ENCODE peak calls at places on chromosomes 13 and 19, in four cellular contexts. Q is stomach, M is tibial nerve, K is H1. X is an unnamed sample.

GRCh38 chr19:9785367-9786331 is 17.1 kb upstream of the ZNF846 start:
- DNase-seq in Q (peak; percentile 99), M (peak; percentile 96), K (peak; percentile 98), X (peak; percentile 99)

GRCh38 chr13:97460004-97460756 is 26.2 kb downstream of the RAP2A start:
- DNase-seq in Q (no peak), M (no peak), K (no peak), X (no peak)

GRCh38 chr13:62137629-62138405 is 722.2 kb upstream of the PCDH20 start:
- DNase-seq in Q (no peak), M (no peak), K (no peak), X (no peak)

GRCh38 chr13:113001251-113002140 is 32.5 kb downstream of the MCF2L start:
- DNase-seq in Q (peak; percentile 68), M (no peak), K (no peak), X (peak; percentile 41)

GRCh38 chr13:99384468-99384867 is 77.3 kb upstream of the GPR183 start:
- DNase-seq in Q (no peak), M (no peak), K (no peak), X (no peak)

GRCh38 chr13:74290324-74290773 is 156.1 kb upstream of the KLF12 start:
- DNase-seq in Q (no peak), M (no peak), K (no peak), X (peak; percentile 9)

GRCh38 chr13:99867535-99868271 is 103.9 kb downstream of the ZIC5 start:
- DNase-seq in Q (no peak), M (no peak), K (no peak), X (no peak)

GRCh38 chr19:44740351-44740824 is 8.1 kb upstream of the BCL3 start:
- DNase-seq in Q (no peak), M (no peak), K (no peak), X (no peak)

GRCh38 chr13:41064493-41064892 is 3.2 kb downstream of the WBP4 start:
- DNase-seq in Q (no peak), M (no peak), K (no peak), X (no peak)

GRCh38 chr19:46385636-46386035 is 27.7 kb downstream of the CCDC8 start:
- DNase-seq in Q (no peak), M (no peak), K (no peak), X (no peak)

GRCh38 chr19:50646074-50646807 is 3.0 kb upstream of the C19orf81 start:
- DNase-seq in Q (no peak), M (no peak), K (no peak), X (no peak)

GRCh38 chr13:98775844-98776598 is 23.5 kb upstream of the SLC15A1 start:
- DNase-seq in Q (peak; percentile 37), M (no peak), K (no peak), X (peak; percentile 82)

GRCh38 chr19:46972301-46972700 is 47.3 kb upstream of the NPAS1 start:
- DNase-seq in Q (no peak), M (no peak), K (no peak), X (no peak)

GRCh38 chr19:47707135-47707925 is 5.9 kb upstream of the EHD2 start:
- DNase-seq in Q (peak; percentile 82), M (no peak), K (no peak), X (peak; percentile 82)

DNA sequence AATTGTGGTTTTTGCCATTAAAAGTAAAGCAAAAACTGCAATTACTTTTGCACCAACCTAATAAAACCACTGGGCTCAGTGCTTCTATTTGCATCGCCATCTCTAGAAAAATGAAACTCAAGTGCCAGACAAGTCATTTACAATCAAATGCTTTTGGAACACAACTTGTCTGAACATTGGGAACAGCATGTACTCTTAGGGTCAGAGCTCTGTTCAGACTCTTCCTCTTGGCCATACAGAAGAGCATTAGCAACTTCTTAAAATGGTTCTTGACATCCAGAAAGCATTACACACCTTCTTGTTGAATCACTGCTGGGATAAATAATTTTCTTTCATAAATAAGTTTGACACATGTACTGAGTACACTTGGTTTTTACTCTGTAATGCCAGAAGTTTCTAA is 272.5 kb downstream of the DCLK1 start:
- DNase-seq in Q (no peak), M (no peak), K (no peak), X (no peak)
- TF ChIP-seq EP300 in Q (peak; percentile 79), M (peak; percentile 89), K (no peak), X (peak; percentile 96)

GRCh38 chr19:34269489-34269888 is 15.1 kb downstream of the GARRE1 start:
- DNase-seq in Q (no peak), M (no peak), K (no peak), X (no peak)

GRCh38 chr19:34273121-34273845 is 18.9 kb downstream of the GARRE1 start:
- DNase-seq in Q (no peak), M (no peak), K (no peak), X (no peak)

GRCh38 chr19:34265221-34265650 is 10.9 kb downstream of the GARRE1 start:
- DNase-seq in Q (no peak), M (no peak), K (no peak), X (no peak)

GRCh38 chr19:34269968-34270621 is 15.7 kb downstream of the GARRE1 start:
- DNase-seq in Q (peak; percentile 40), M (no peak), K (no peak), X (peak; percentile 51)

DNA sequence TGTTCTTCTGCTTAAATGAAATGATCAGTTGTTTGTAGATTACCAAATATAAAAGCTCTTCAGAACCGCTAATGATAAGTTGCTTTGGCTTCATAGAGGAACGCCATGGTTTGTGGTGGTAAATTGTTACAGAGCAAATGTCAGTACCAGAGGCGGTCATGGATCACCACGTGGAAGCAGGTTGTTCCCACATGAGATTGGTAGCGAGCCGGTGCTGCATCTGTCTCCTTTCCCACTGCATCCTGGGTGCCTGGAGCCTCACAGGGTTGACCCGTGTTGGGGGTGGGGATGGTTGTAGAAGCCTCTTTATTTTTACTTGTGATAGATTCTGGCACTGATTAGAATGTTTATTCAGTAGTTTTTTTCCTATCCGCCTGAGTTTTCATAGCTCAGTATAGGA is 14.7 kb downstream of the GARRE1 start:
- DNase-seq in Q (no peak), M (no peak), K (no peak), X (no peak)
- H3K27ac ChIP-seq in Q (peak overlapping the region; percentile 72), M (peak overlapping the region; percentile 79), K (no peak overlapping the region), X (peak overlapping the region; percentile 65)

DNA sequence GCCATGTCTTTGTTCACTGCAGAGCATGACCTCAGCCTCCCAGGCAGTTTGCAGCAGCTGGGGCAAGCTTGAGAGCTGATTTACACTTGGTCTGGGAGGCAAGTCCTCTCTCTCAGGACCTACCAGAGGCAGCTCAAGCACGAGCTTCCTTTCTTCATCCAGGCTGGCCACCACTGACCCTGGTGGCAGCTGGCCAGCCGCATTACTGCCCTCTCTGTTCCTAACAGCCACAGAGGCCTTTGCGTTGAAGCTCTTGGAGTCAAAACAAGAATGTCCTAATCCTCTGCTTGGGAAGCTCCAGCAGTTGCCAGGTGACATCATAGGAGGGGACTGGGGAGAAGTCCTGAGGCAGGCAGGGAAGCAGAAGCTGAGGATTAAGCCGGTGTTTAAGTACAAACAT is 85.7 kb downstream of the NUFIP1 start:
- DNase-seq in Q (peak; percentile 58), M (peak; percentile 85), K (no peak), X (peak; percentile 70)
- H3K4me3 ChIP-seq in Q (no peak overlapping the region), M (no peak overlapping the region), K (no peak overlapping the region), X (no peak overlapping the region)

GRCh38 chr13:109271061-109271460 is 515.3 kb downstream of the IRS2 start:
- DNase-seq in Q (no peak), M (no peak), K (no peak), X (no peak)
- TF ChIP-seq EP300 in Q (no peak), M (no peak), K (no peak), X (no peak)

DNA sequence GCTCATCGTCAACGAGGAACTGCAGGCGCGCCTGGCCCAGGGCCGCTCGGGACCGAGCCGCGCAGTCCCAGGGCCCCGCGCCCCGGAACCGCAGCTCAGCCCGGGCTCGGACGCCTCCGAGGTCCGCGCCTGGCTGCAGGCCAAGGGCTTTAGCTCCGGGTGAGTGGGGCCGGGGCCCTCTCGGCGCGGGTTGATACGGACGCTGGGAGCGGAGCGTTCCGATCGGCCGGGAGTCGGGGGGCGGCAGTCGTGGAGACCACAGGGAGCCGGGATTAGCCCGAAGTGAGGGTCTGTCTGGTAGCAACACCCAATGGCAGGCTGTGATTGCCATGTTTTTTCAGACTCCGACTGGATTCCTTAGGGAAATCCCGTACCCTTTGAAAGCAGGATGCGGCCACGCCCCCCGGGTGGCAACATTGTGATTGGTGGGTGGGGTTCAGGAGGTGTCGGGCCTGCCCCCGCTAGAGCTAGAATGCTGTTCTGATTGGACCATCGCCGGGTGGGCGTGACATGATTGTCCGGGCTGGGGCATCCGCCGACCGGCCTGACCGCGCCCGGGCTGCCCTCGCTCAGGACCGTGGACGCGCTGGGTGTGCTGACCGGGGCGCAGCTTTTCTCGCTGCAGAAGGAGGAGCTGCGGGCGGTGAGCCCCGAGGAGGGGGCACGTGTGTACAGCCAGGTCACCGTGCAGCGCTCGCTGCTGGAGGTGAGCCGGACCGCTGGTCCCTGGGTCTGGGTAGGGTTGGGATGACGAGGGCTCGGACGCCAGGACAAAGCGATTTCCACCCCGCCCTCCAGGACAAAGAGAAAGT is 11.3 kb downstream of the EPS8L1 start:
- DNase-seq in Q (peak; percentile 82), M (peak; percentile 80), K (peak; percentile 88), X (peak; percentile 93)
- H3K27ac ChIP-seq in Q (peak overlapping the region; percentile 60), M (no peak overlapping the region), K (no peak overlapping the region), X (peak overlapping the region; percentile 31)

DNA sequence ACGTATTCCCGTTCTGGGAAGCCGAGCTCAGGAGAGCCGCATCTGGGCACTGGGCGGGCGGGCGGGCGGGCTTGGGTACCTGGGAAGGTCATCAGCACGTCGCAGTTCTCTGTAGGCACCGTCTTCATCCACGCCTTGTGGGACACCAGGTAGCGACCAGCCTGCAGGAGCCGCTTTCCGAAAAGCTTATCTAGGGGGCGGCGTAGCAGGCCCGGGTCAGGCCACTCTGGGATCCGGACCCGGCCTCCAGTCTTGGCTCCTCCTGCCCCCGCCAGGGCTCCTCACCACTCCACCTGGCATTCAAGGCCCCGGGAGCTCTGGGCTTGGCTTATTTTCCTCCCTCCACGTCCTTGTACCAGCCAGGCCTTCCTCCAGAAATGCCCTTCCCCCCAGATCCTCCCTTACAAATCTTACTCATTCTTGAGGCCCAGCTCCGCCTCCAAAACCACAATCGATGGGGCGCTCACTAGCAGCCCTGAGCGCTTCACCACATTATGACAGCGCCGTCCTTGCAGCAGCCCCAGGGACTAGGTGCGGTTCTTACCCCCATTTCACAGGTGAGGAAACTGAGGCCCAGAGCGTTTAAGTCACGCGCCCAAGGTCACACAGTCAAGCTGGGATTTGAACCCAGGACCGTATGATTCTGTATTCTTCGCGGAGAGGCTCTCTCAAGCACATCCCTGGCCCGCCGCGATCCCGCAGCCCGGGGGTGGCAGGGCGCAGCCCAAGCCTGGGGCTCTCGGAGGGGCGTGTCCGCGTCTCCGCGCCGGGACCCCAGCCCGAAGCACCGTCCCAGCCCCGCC is 843 bp downstream of the ANO8 start:
- DNase-seq in Q (peak; percentile 64), M (no peak), K (no peak), X (peak; percentile 53)
- H3K4me3 ChIP-seq in Q (peak overlapping the region; percentile 72), M (peak overlapping the region; percentile 71), K (peak overlapping the region; percentile 74), X (peak overlapping the region; percentile 61)

GRCh38 chr13:30142502-30143211 is 164.7 kb downstream of the KATNAL1 start:
- DNase-seq in Q (no peak), M (no peak), K (no peak), X (peak; percentile 34)
- TF ChIP-seq EP300 in Q (no peak), M (peak; percentile 53), K (no peak), X (no peak)

GRCh38 chr19:6532244-6532999 is 1.6 kb downstream of the TNFSF9 start:
- DNase-seq in Q (no peak), M (no peak), K (no peak), X (no peak)
- H3K27ac ChIP-seq in Q (no peak overlapping the region), M (peak overlapping the region; percentile 26), K (no peak overlapping the region), X (no peak overlapping the region)

X was measured in transverse colon.